ENCODE peak calls at places on chromosomes 2 and 18, in seven cellular contexts. One of them, this sample, is unnamed.

GRCh38 chr2:236545248-236545658 is 24.4 kb upstream of the ACKR3 start:
- DNase-seq in A549: no peak
- DNase-seq in aorta: no peak
- DNase-seq in bronchial epithelial cell: no peak
- DNase-seq in GM23248: no peak
- DNase-seq in dorsolateral prefrontal cortex: no peak
- DNase-seq in transverse colon: no peak
- DNase-seq in this sample: no peak

GRCh38 chr2:42854207-42854818 is 61.9 kb upstream of the HAAO start:
- DNase-seq in transverse colon: peak; percentile 27
- DNase-seq in A549: no peak
- DNase-seq in bronchial epithelial cell: peak; percentile 72
- DNase-seq in GM23248: peak; percentile 73
- DNase-seq in dorsolateral prefrontal cortex: no peak
- DNase-seq in aorta: peak; percentile 76
- DNase-seq in this sample: no peak

GRCh38 chr2:73112026-73112912 is 479 bp downstream of the RAB11FIP5 start:
- DNase-seq in aorta: peak; percentile 55
- DNase-seq in dorsolateral prefrontal cortex: no peak
- DNase-seq in transverse colon: peak; percentile 29
- DNase-seq in A549: no peak
- DNase-seq in GM23248: peak; percentile 81
- DNase-seq in bronchial epithelial cell: no peak
- DNase-seq in this sample: peak; percentile 42

GRCh38 chr2:69755862-69756467 is 14.0 kb downstream of the ANXA4 start:
- DNase-seq in transverse colon: peak; percentile 31
- DNase-seq in GM23248: peak; percentile 96
- DNase-seq in dorsolateral prefrontal cortex: no peak
- DNase-seq in bronchial epithelial cell: peak; percentile 92
- DNase-seq in aorta: no peak
- DNase-seq in A549: peak; percentile 75
- DNase-seq in this sample: no peak

GRCh38 chr2:68849579-68850030 is 21.6 kb downstream of the BMP10 start:
- DNase-seq in dorsolateral prefrontal cortex: no peak
- DNase-seq in GM23248: no peak
- DNase-seq in transverse colon: no peak
- DNase-seq in aorta: no peak
- DNase-seq in bronchial epithelial cell: peak; percentile 31
- DNase-seq in A549: no peak
- DNase-seq in this sample: no peak

GRCh38 chr2:200751786-200752185 is 59.9 kb upstream of the BZW1 start:
- DNase-seq in A549: no peak
- DNase-seq in GM23248: no peak
- DNase-seq in dorsolateral prefrontal cortex: no peak
- DNase-seq in aorta: no peak
- DNase-seq in bronchial epithelial cell: peak; percentile 59
- DNase-seq in transverse colon: no peak
- DNase-seq in this sample: no peak

GRCh38 chr2:126949775-126950174 is 51.1 kb downstream of the TEX51 start:
- DNase-seq in bronchial epithelial cell: no peak
- DNase-seq in dorsolateral prefrontal cortex: no peak
- DNase-seq in A549: no peak
- DNase-seq in transverse colon: no peak
- DNase-seq in aorta: no peak
- DNase-seq in GM23248: no peak
- DNase-seq in this sample: no peak

GRCh38 chr2:217471329-217471728 is 531.5 kb downstream of the TNS1 start:
- DNase-seq in bronchial epithelial cell: peak; percentile 22
- DNase-seq in aorta: no peak
- DNase-seq in transverse colon: no peak
- DNase-seq in dorsolateral prefrontal cortex: no peak
- DNase-seq in A549: no peak
- DNase-seq in GM23248: peak; percentile 85
- DNase-seq in this sample: no peak

GRCh38 chr2:11681722-11682589 is 12.0 kb upstream of the NTSR2 start:
- DNase-seq in dorsolateral prefrontal cortex: no peak
- DNase-seq in bronchial epithelial cell: peak; percentile 18
- DNase-seq in A549: peak; percentile 94
- DNase-seq in aorta: no peak
- DNase-seq in GM23248: peak; percentile 10
- DNase-seq in transverse colon: peak; percentile 36
- DNase-seq in this sample: peak; percentile 43

GRCh38 chr2:60522462-60522861 is 31.0 kb downstream of the BCL11A start:
- DNase-seq in A549: no peak
- DNase-seq in GM23248: no peak
- DNase-seq in transverse colon: no peak
- DNase-seq in bronchial epithelial cell: no peak
- DNase-seq in aorta: no peak
- DNase-seq in dorsolateral prefrontal cortex: no peak
- DNase-seq in this sample: no peak

GRCh38 chr18:57644540-57644939 is 22.9 kb upstream of the NARS1 start:
- DNase-seq in A549: no peak
- DNase-seq in transverse colon: no peak
- DNase-seq in GM23248: peak; percentile 13
- DNase-seq in dorsolateral prefrontal cortex: no peak
- DNase-seq in bronchial epithelial cell: peak; percentile 23
- DNase-seq in aorta: no peak
- DNase-seq in this sample: no peak

GRCh38 chr18:13804305-13804704 is 19.6 kb upstream of the MC5R start:
- DNase-seq in aorta: no peak
- DNase-seq in transverse colon: no peak
- DNase-seq in bronchial epithelial cell: no peak
- DNase-seq in dorsolateral prefrontal cortex: no peak
- DNase-seq in GM23248: no peak
- DNase-seq in A549: no peak
- DNase-seq in this sample: no peak

GRCh38 chr18:49699303-49699702 is 114.0 kb downstream of the ACAA2 start:
- DNase-seq in A549: no peak
- DNase-seq in bronchial epithelial cell: peak; percentile 92
- DNase-seq in dorsolateral prefrontal cortex: no peak
- DNase-seq in GM23248: no peak
- DNase-seq in transverse colon: no peak
- DNase-seq in aorta: no peak
- DNase-seq in this sample: no peak

GRCh38 chr18:79529296-79529695 is 133.6 kb downstream of the NFATC1 start:
- DNase-seq in transverse colon: peak; percentile 3
- DNase-seq in A549: no peak
- DNase-seq in aorta: peak; percentile 33
- DNase-seq in GM23248: no peak
- DNase-seq in bronchial epithelial cell: no peak
- DNase-seq in dorsolateral prefrontal cortex: peak; percentile 24
- DNase-seq in this sample: no peak
- H3K4me3 ChIP-seq in transverse colon: no peak overlapping the region
- H3K4me3 ChIP-seq in A549: no peak overlapping the region
- H3K4me3 ChIP-seq in aorta: no peak overlapping the region
- H3K4me3 ChIP-seq in GM23248: no peak overlapping the region
- H3K4me3 ChIP-seq in bronchial epithelial cell: no peak overlapping the region
- H3K4me3 ChIP-seq in dorsolateral prefrontal cortex: no peak overlapping the region
- H3K4me3 ChIP-seq in this sample: no peak overlapping the region

GRCh38 chr18:74632088-74632679 is 34.5 kb downstream of the ZNF407 start:
- DNase-seq in aorta: no peak
- DNase-seq in GM23248: no peak
- DNase-seq in dorsolateral prefrontal cortex: no peak
- DNase-seq in bronchial epithelial cell: no peak
- DNase-seq in A549: no peak
- DNase-seq in transverse colon: no peak
- DNase-seq in this sample: no peak
- H3K4me3 ChIP-seq in aorta: no peak overlapping the region
- H3K4me3 ChIP-seq in GM23248: no peak overlapping the region
- H3K4me3 ChIP-seq in dorsolateral prefrontal cortex: no peak overlapping the region
- H3K4me3 ChIP-seq in bronchial epithelial cell: no peak overlapping the region
- H3K4me3 ChIP-seq in A549: no peak overlapping the region
- H3K4me3 ChIP-seq in transverse colon: no peak overlapping the region
- H3K4me3 ChIP-seq in this sample: no peak overlapping the region

DNA sequence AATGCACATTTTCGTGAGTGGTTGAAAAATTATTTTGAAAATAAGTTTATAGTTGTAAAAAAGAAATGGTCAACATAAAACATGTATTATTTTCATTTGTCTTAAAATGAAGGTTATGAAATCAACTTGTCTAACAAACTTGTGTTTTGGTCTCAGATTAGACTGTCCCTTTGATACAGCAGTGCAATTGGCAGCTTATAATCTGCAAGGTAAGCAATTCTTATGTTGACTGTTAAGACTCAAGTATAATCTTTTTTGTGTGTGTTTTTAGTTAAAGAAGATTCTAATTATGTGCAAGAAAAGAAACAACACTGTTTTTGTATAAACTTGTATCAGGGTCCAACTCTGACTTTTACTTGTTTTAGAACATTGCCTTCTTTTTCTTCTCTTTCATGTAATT is 62.7 kb downstream of the EPB41L5 start:
- DNase-seq in A549: no peak
- DNase-seq in dorsolateral prefrontal cortex: no peak
- DNase-seq in transverse colon: no peak
- DNase-seq in aorta: no peak
- DNase-seq in GM23248: no peak
- DNase-seq in bronchial epithelial cell: no peak
- DNase-seq in this sample: no peak
- H3K4me3 ChIP-seq in A549: no peak overlapping the region
- H3K4me3 ChIP-seq in dorsolateral prefrontal cortex: no peak overlapping the region
- H3K4me3 ChIP-seq in transverse colon: no peak overlapping the region
- H3K4me3 ChIP-seq in aorta: no peak overlapping the region
- H3K4me3 ChIP-seq in GM23248: no peak overlapping the region
- H3K4me3 ChIP-seq in bronchial epithelial cell: no peak overlapping the region
- H3K4me3 ChIP-seq in this sample: no peak overlapping the region

GRCh38 chr2:206160124-206160806 is 570 bp downstream of the EEF1B2 start:
- DNase-seq in transverse colon: peak; percentile 66
- DNase-seq in A549: no peak
- DNase-seq in GM23248: peak; percentile 80
- DNase-seq in bronchial epithelial cell: peak; percentile 11
- DNase-seq in dorsolateral prefrontal cortex: no peak
- DNase-seq in aorta: no peak
- DNase-seq in this sample: no peak

GRCh38 chr2:206159346-206160123 is at the start of the genes EEF1B2 and NDUFS1:
- DNase-seq in GM23248: peak; percentile 100
- DNase-seq in A549: peak; percentile 91
- DNase-seq in aorta: peak; percentile 98
- DNase-seq in bronchial epithelial cell: peak; percentile 95
- DNase-seq in dorsolateral prefrontal cortex: peak; percentile 99
- DNase-seq in transverse colon: peak; percentile 98
- DNase-seq in this sample: peak; percentile 97

GRCh38 chr2:206160807-206161179 is 1.1 kb downstream of the EEF1B2 start:
- DNase-seq in A549: no peak
- DNase-seq in GM23248: peak; percentile 6
- DNase-seq in transverse colon: no peak
- DNase-seq in bronchial epithelial cell: no peak
- DNase-seq in aorta: no peak
- DNase-seq in dorsolateral prefrontal cortex: no peak
- DNase-seq in this sample: no peak

GRCh38 chr2:206164261-206164862 is 4.7 kb downstream of the EEF1B2 start:
- DNase-seq in bronchial epithelial cell: peak; percentile 32
- DNase-seq in transverse colon: peak; percentile 13
- DNase-seq in aorta: no peak
- DNase-seq in dorsolateral prefrontal cortex: no peak
- DNase-seq in A549: no peak
- DNase-seq in GM23248: peak; percentile 52
- DNase-seq in this sample: peak; percentile 22

DNA sequence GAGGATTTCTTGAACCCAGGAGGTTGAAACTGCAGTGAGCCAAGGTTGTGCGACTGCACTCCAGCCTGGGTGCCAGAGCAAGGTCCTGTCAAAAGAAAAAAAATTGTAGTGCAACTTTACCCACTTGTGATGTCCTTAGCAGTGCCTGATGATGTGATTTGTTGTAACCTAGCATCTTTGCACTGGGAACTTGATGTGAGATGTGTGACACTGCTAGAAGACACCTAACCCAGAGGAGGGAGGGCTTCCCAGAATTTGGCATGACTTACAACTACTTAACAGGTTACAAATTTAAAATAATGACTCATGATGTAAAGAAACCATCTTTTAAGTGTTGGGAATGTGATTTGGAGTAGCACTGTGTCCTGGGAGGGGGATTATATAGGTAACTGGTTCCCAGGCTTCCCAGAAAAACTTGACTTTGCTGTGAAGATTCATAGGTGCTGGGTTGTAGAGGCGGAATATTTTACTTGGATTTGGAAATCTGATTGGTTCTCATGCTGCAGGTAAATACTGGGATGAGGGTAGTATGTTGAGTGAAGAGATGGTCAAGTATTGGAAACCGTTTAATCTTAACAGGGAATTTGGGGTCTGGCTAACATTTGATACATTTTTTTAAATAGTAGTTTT is 3.7 kb downstream of the EEF1B2 start:
- DNase-seq in transverse colon: no peak
- DNase-seq in aorta: no peak
- DNase-seq in GM23248: peak; percentile 11
- DNase-seq in bronchial epithelial cell: no peak
- DNase-seq in A549: no peak
- DNase-seq in dorsolateral prefrontal cortex: no peak
- DNase-seq in this sample: no peak
- H3K4me3 ChIP-seq in transverse colon: no peak overlapping the region
- H3K4me3 ChIP-seq in aorta: no peak overlapping the region
- H3K4me3 ChIP-seq in GM23248: no peak overlapping the region
- H3K4me3 ChIP-seq in bronchial epithelial cell: no peak overlapping the region
- H3K4me3 ChIP-seq in A549: no peak overlapping the region
- H3K4me3 ChIP-seq in dorsolateral prefrontal cortex: no peak overlapping the region
- H3K4me3 ChIP-seq in this sample: no peak overlapping the region

DNA sequence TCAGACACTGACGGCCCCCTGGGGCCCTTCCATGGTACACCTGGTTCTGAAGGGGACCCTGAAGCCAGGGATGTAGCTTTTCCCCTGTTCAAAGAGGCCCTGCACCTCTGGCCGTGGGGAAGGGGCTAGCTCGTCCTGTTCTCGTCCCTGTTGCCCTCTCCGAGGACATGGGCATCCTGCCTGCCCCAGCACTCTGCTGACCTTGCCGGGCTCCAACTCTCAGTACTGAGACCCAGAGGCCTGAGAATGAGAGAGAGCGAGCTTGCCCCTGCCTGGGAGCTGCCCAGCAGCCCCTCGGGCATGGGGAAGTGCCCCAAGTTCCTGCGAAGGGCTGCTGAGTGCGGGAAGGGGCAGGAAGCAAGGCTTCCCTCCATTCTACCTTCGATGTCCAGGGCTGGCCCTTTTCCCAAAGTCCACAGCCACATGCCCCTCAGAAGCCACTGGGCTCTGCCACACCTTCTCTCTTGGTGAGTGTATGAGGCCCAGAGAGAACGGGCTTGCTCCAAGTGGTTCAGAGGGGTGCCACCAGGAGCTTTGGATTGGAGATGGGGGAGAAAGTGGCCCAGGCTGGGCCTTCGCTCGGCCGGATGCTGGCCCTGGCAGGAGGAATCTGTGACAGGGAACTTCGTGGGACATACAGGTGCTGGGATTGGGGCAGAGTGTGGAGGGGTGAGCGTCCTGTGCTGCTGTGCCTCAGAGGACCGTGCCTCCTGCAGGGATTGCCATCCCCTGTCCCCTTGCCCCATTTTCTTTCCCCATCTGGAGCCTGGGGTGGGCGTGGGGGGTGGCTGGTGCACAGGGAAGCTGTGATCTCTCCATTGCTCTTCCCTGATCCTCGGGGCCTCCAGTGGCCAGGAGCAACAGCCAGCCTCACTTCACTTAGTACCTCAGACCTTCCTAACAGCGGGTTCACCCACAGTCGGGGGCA is 50.8 kb downstream of the KCNIP3 start:
- DNase-seq in dorsolateral prefrontal cortex: no peak
- DNase-seq in aorta: no peak
- DNase-seq in bronchial epithelial cell: no peak
- DNase-seq in GM23248: no peak
- DNase-seq in transverse colon: no peak
- DNase-seq in A549: no peak
- DNase-seq in this sample: no peak
- H3K4me3 ChIP-seq in dorsolateral prefrontal cortex: no peak overlapping the region
- H3K4me3 ChIP-seq in aorta: no peak overlapping the region
- H3K4me3 ChIP-seq in bronchial epithelial cell: no peak overlapping the region
- H3K4me3 ChIP-seq in GM23248: no peak overlapping the region
- H3K4me3 ChIP-seq in transverse colon: no peak overlapping the region
- H3K4me3 ChIP-seq in A549: no peak overlapping the region
- H3K4me3 ChIP-seq in this sample: no peak overlapping the region

This sample was measured in CD4-positive, alpha-beta memory T cell.